ENCODE peak calls at places on chromosomes 13 and 19, in six cellular contexts. K is astrocyte, Y is stomach, Q is heart left ventricle, H is left lung, V is left ventricle myocardium inferior. U is an unnamed sample. For H3K4me1, the result is how much of the 10 kb centered on the place peaks cover.

GRCh38 chr19:54473071-54473941 is at the start of gene CDC42EP5:
- DNase-seq in K (peak), Y (peak), Q (peak), H (peak), V (peak), U (peak)

GRCh38 chr13:32409561-32410440 is 18.1 kb downstream of the N4BP2L1 start:
- DNase-seq in K (peak), Y (no peak), Q (no peak), H (no peak), V (peak), U (peak)

GRCh38 chr19:7242601-7243258 is 51.5 kb downstream of the INSR start:
- DNase-seq in K (peak), Y (no peak), Q (no peak), H (no peak), V (no peak), U (no peak)

GRCh38 chr13:103839460-103839859 is 773.2 kb upstream of the SLC10A2 start:
- DNase-seq in K (no peak), Y (no peak), Q (no peak), H (no peak), V (no peak), U (no peak)

GRCh38 chr13:75685239-75685697 is 49.1 kb downstream of the LMO7 start:
- DNase-seq in K (peak), Y (no peak), Q (no peak), H (no peak), V (no peak), U (no peak)

GRCh38 chr19:8452446-8453123 is 7.8 kb downstream of the HNRNPM start:
- DNase-seq in K (no peak), Y (no peak), Q (no peak), H (no peak), V (no peak), U (no peak)

GRCh38 chr13:23699271-23699670 is 129.1 kb downstream of the TNFRSF19 start:
- DNase-seq in K (no peak), Y (no peak), Q (no peak), H (no peak), V (no peak), U (no peak)

GRCh38 chr19:40519352-40520322 is 52.8 kb downstream of the SPTBN4 start:
- DNase-seq in K (peak), Y (peak), Q (no peak), H (no peak), V (no peak), U (no peak)

GRCh38 chr13:35826626-35827254 is 304.4 kb downstream of the DCLK1 start:
- DNase-seq in K (no peak), Y (no peak), Q (no peak), H (no peak), V (no peak), U (no peak)

GRCh38 chr19:56639217-56639616 is 3.7 kb upstream of the SMIM17 start:
- DNase-seq in K (peak), Y (no peak), Q (no peak), H (no peak), V (no peak), U (no peak)
- H3K4me1 ChIP-seq in K (under half), Y (under half), Q (under half), H (under half), V (under half), U (under half)

GRCh38 chr13:39804332-39805231 is 149.1 kb downstream of the COG6 start:
- DNase-seq in K (no peak), Y (no peak), Q (no peak), H (no peak), V (no peak), U (no peak)
- H3K4me3 ChIP-seq in K (no peak), Y (no peak), Q (no peak), H (no peak), V (no peak), U (no peak)

GRCh38 chr13:27619711-27620376 is 485 bp downstream of the LNX2 start:
- DNase-seq in K (peak), Y (no peak), Q (peak), H (peak), V (peak), U (peak)
- TF ChIP-seq CTCF in K (no peak), Y (peak), Q (no peak), H (no peak), V (peak), U (peak)

GRCh38 chr19:45243144-45243732 is 2.0 kb downstream of the EXOC3L2 start:
- DNase-seq in K (no peak), Y (no peak), Q (no peak), H (no peak), V (no peak), U (no peak)

GRCh38 chr19:45247136-45247535 is 1.9 kb upstream of the EXOC3L2 start:
- DNase-seq in K (no peak), Y (no peak), Q (no peak), H (no peak), V (no peak), U (no peak)

GRCh38 chr19:45245334-45245787 is at the start of gene EXOC3L2:
- DNase-seq in K (no peak), Y (no peak), Q (peak), H (no peak), V (peak), U (no peak)

GRCh38 chr19:45245826-45246225 is 619 bp upstream of the EXOC3L2 start:
- DNase-seq in K (no peak), Y (no peak), Q (no peak), H (no peak), V (no peak), U (no peak)

GRCh38 chr19:45244133-45244532 is 1.1 kb downstream of the EXOC3L2 start:
- DNase-seq in K (no peak), Y (no peak), Q (no peak), H (no peak), V (no peak), U (no peak)
- H3K4me1 ChIP-seq in K (under half), Y (under half), Q (under half), H (under half), V (under half), U (under half)

GRCh38 chr13:112859128-112859816 is 109.7 kb upstream of the MCF2L start:
- DNase-seq in K (no peak), Y (no peak), Q (no peak), H (peak), V (no peak), U (no peak)
- H3K4me3 ChIP-seq in K (no peak), Y (no peak), Q (no peak), H (no peak), V (no peak), U (no peak)

GRCh38 chr13:107138468-107138867 is 570.5 kb upstream of the ARGLU1 start:
- DNase-seq in K (no peak), Y (no peak), Q (no peak), H (no peak), V (no peak), U (no peak)

GRCh38 chr13:107141767-107142166 is 573.8 kb upstream of the ARGLU1 start:
- DNase-seq in K (no peak), Y (no peak), Q (no peak), H (no peak), V (no peak), U (no peak)

GRCh38 chr13:107138987-107139386 is 571.0 kb upstream of the ARGLU1 start:
- DNase-seq in K (no peak), Y (no peak), Q (no peak), H (no peak), V (no peak), U (no peak)

DNA sequence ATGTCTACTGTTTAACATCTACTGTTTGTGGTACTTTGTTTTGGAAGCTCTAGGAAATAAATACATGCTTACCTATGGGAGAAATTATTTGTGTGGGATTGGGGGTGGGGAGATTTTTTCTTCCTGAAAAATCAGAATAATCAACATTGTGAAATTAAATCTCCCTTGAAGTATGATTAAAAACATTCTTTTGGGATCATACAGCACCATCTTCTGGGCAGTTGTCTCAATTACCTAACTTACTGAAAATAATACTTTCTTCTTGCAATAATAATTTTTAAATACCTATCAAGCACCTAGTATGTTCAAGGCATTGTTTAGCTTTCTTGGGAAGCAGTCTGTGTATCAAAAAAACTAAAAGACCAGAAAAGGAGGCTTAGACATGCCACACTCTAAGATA is 576.5 kb upstream of the ARGLU1 start:
- DNase-seq in K (peak), Y (no peak), Q (no peak), H (no peak), V (no peak), U (no peak)
- TF ChIP-seq CTCF in K (peak), Y (no peak), Q (peak), H (no peak), V (peak), U (peak)

DNA sequence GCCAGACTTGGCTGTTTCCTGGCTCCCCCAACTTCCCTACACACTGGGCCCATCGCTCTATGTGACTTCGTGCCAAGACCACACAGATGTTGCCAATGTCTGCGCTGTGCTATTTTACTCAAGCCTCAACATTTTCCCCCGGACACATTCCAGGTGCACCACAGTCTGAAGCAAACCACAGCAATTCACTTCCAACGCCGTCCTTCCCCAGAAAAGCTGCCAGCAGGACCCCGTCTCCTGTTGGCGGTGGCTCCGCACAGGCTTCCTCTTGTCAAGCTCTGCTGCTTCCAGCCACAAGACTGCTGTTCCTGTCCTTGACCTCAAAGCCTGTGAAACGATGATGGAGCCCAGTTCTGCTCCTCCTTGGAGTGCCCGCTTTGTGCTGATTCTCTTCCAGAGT is 100.7 kb downstream of the CRYL1 start:
- DNase-seq in K (peak), Y (no peak), Q (no peak), H (no peak), V (no peak), U (no peak)
- H3K4me1 ChIP-seq in K (under half), Y (under half), Q (under half), H (under half), V (under half), U (under half)

DNA sequence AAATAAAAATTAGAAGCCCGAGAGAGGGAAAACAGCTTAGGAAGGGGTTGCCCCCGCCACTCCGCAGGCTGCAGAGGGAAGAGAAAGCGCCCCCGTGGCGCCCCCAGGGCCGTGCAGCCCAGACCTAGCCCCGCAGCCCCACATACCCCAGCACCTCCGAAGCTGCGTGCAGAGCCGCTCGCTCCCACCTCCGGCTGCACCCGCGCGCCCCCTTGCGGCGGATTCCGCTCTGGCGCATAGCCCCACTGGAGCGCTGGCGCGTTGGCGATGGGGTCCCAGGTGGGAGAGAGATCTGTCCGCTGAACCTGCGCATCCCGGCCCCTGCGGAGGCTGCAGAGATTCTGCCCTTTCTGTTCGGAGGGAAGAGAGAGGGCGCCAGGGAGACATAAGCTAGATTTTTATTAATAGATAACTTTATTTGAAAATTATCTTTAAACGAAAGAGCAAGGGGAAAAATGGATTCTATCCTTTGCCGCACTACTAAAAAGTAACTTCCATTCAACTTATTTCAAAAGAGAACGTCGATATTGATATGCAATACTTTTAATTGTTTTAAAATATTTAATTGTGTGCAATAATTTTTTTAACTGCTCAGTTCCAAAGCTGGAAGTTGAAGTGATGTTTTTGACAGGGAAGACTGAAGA is 11.7 kb upstream of the CLN5 start:
- DNase-seq in K (peak), Y (peak), Q (peak), H (peak), V (peak), U (peak)
- H3K4me3 ChIP-seq in K (no peak), Y (peak), Q (no peak), H (peak), V (peak), U (peak)

U was measured in tibial artery.